ENCODE peak calls at places on chromosomes 6 and 20, in nine cellular contexts. O, Y, M, K, F, V, N, X and L are unnamed samples.

GRCh38 chr6:81863123-81863522 is 110.6 kb upstream of the TENT5A start:
- DNase-seq in O (no peak), Y (no peak), M (no peak), K (no peak), F (no peak), V (no peak), N (no peak), X (no peak), L (no peak)

GRCh38 chr6:41536884-41537347 is 9.3 kb upstream of the FOXP4 start:
- DNase-seq in O (no peak), Y (peak), M (no peak), K (no peak), F (no peak), V (peak), N (no peak), X (peak), L (no peak)

GRCh38 chr6:30331981-30332380 is 5.3 kb downstream of the TRIM39 start:
- DNase-seq in O (no peak), Y (no peak), M (no peak), K (no peak), F (no peak), V (no peak), N (no peak), X (no peak), L (no peak)

GRCh38 chr6:170108456-170108855 is 182.4 kb downstream of the DLL1 start:
- DNase-seq in O (no peak), Y (no peak), M (no peak), K (peak), F (no peak), V (no peak), N (no peak), X (no peak), L (no peak)

GRCh38 chr20:4071177-4071723 is 55.9 kb upstream of the RNF24 start:
- DNase-seq in O (no peak), Y (no peak), M (no peak), K (peak), F (no peak), V (no peak), N (no peak), X (no peak), L (no peak)

GRCh38 chr6:31627690-31628287 is 7.3 kb downstream of the PRRC2A start:
- DNase-seq in O (no peak), Y (no peak), M (no peak), K (no peak), F (no peak), V (no peak), N (no peak), X (no peak), L (no peak)

GRCh38 chr6:101403566-101403965 is 10.1 kb downstream of the GRIK2 start:
- DNase-seq in O (peak), Y (no peak), M (no peak), K (no peak), F (no peak), V (no peak), N (no peak), X (no peak), L (no peak)

GRCh38 chr6:25579484-25579883 is 72.5 kb upstream of the SCGN start:
- DNase-seq in O (no peak), Y (no peak), M (no peak), K (no peak), F (no peak), V (no peak), N (no peak), X (no peak), L (no peak)

GRCh38 chr6:131733376-131734016 is 22.7 kb upstream of the CTAGE9 start:
- DNase-seq in O (no peak), Y (no peak), M (peak), K (no peak), F (peak), V (no peak), N (no peak), X (no peak), L (no peak)

GRCh38 chr6:164825386-164825785 is 484.0 kb downstream of the C6orf118 start:
- DNase-seq in O (no peak), Y (no peak), M (peak), K (no peak), F (no peak), V (no peak), N (no peak), X (no peak), L (no peak)